ENCODE peak calls at places on chromosomes 12 and 14, in six cellular contexts. One of them, this sample, is unnamed.

GRCh38 chr12:132308311-132309161 is 20.9 kb downstream of the GALNT9 start:
- DNase-seq in stomach: no peak
- DNase-seq in heart left ventricle: no peak
- DNase-seq in right cardiac atrium: no peak
- DNase-seq in fibroblast of lung: no peak
- DNase-seq in upper lobe of right lung: no peak
- DNase-seq in this sample: no peak

GRCh38 chr14:23351681-23352505 is 794 bp downstream of the SLC22A17 start:
- DNase-seq in upper lobe of right lung: no peak
- DNase-seq in heart left ventricle: no peak
- DNase-seq in right cardiac atrium: no peak
- DNase-seq in stomach: no peak
- DNase-seq in fibroblast of lung: no peak
- DNase-seq in this sample: no peak

GRCh38 chr14:60621386-60621785 is 27.9 kb downstream of the SIX1 start:
- DNase-seq in stomach: no peak
- DNase-seq in right cardiac atrium: no peak
- DNase-seq in upper lobe of right lung: no peak
- DNase-seq in heart left ventricle: no peak
- DNase-seq in fibroblast of lung: no peak
- DNase-seq in this sample: no peak

GRCh38 chr12:41548926-41549325 is 360.8 kb downstream of the PDZRN4 start:
- DNase-seq in right cardiac atrium: no peak
- DNase-seq in stomach: no peak
- DNase-seq in heart left ventricle: no peak
- DNase-seq in fibroblast of lung: no peak
- DNase-seq in upper lobe of right lung: no peak
- DNase-seq in this sample: no peak

GRCh38 chr12:80142640-80143039 is 43.3 kb downstream of the OTOGL start:
- DNase-seq in upper lobe of right lung: no peak
- DNase-seq in heart left ventricle: no peak
- DNase-seq in right cardiac atrium: no peak
- DNase-seq in stomach: no peak
- DNase-seq in fibroblast of lung: no peak
- DNase-seq in this sample: no peak

GRCh38 chr12:112792306-112792705 is 758 bp downstream of the RPH3A start:
- DNase-seq in stomach: no peak
- DNase-seq in heart left ventricle: no peak
- DNase-seq in upper lobe of right lung: no peak
- DNase-seq in right cardiac atrium: no peak
- DNase-seq in fibroblast of lung: no peak
- DNase-seq in this sample: no peak

GRCh38 chr12:12201274-12201758 is 65.5 kb downstream of the LRP6 start:
- DNase-seq in stomach: no peak
- DNase-seq in upper lobe of right lung: no peak
- DNase-seq in heart left ventricle: peak; percentile 13
- DNase-seq in right cardiac atrium: no peak
- DNase-seq in fibroblast of lung: no peak
- DNase-seq in this sample: no peak

GRCh38 chr12:2779281-2779680 is 15.5 kb upstream of the FKBP4 start:
- DNase-seq in stomach: no peak
- DNase-seq in upper lobe of right lung: no peak
- DNase-seq in heart left ventricle: no peak
- DNase-seq in fibroblast of lung: no peak
- DNase-seq in right cardiac atrium: no peak
- DNase-seq in this sample: no peak

GRCh38 chr12:79174656-79175055 is 310.1 kb downstream of the SYT1 start:
- DNase-seq in stomach: no peak
- DNase-seq in upper lobe of right lung: no peak
- DNase-seq in heart left ventricle: no peak
- DNase-seq in right cardiac atrium: no peak
- DNase-seq in fibroblast of lung: peak; percentile 86
- DNase-seq in this sample: peak; percentile 61

GRCh38 chr14:99534863-99535262 is 53.7 kb downstream of the CCNK start:
- DNase-seq in heart left ventricle: peak; percentile 55
- DNase-seq in fibroblast of lung: no peak
- DNase-seq in right cardiac atrium: no peak
- DNase-seq in upper lobe of right lung: no peak
- DNase-seq in stomach: no peak
- DNase-seq in this sample: no peak

GRCh38 chr14:106208794-106209193 is 682.4 kb downstream of the TMEM121 start:
- DNase-seq in upper lobe of right lung: no peak
- DNase-seq in heart left ventricle: no peak
- DNase-seq in fibroblast of lung: no peak
- DNase-seq in right cardiac atrium: no peak
- DNase-seq in stomach: no peak
- DNase-seq in this sample: no peak

GRCh38 chr14:57209561-57209960 is 59.1 kb downstream of the EXOC5 start:
- DNase-seq in right cardiac atrium: no peak
- DNase-seq in fibroblast of lung: peak; percentile 54
- DNase-seq in upper lobe of right lung: no peak
- DNase-seq in heart left ventricle: no peak
- DNase-seq in stomach: no peak
- DNase-seq in this sample: peak; percentile 59

GRCh38 chr12:80320121-80320678 is 123.8 kb upstream of the PTPRQ start:
- DNase-seq in stomach: no peak
- DNase-seq in right cardiac atrium: no peak
- DNase-seq in heart left ventricle: no peak
- DNase-seq in fibroblast of lung: no peak
- DNase-seq in upper lobe of right lung: no peak
- DNase-seq in this sample: no peak

GRCh38 chr14:24298892-24299254 is 707 bp downstream of the DHRS1 start:
- DNase-seq in stomach: no peak
- DNase-seq in upper lobe of right lung: no peak
- DNase-seq in heart left ventricle: no peak
- DNase-seq in fibroblast of lung: peak; percentile 20
- DNase-seq in right cardiac atrium: no peak
- DNase-seq in this sample: peak; percentile 13

GRCh38 chr12:22275847-22276246 is 58.7 kb downstream of the ST8SIA1 start:
- DNase-seq in heart left ventricle: peak; percentile 63
- DNase-seq in fibroblast of lung: peak; percentile 100
- DNase-seq in upper lobe of right lung: peak; percentile 70
- DNase-seq in right cardiac atrium: peak; percentile 92
- DNase-seq in stomach: peak; percentile 45
- DNase-seq in this sample: peak; percentile 99

GRCh38 chr12:22272596-22272995 is 61.9 kb downstream of the ST8SIA1 start:
- DNase-seq in upper lobe of right lung: no peak
- DNase-seq in stomach: no peak
- DNase-seq in right cardiac atrium: no peak
- DNase-seq in fibroblast of lung: no peak
- DNase-seq in heart left ventricle: no peak
- DNase-seq in this sample: no peak

GRCh38 chr12:22276846-22277245 is 57.7 kb downstream of the ST8SIA1 start:
- DNase-seq in fibroblast of lung: no peak
- DNase-seq in stomach: no peak
- DNase-seq in right cardiac atrium: no peak
- DNase-seq in heart left ventricle: no peak
- DNase-seq in upper lobe of right lung: no peak
- DNase-seq in this sample: no peak

GRCh38 chr12:22271036-22271435 is 63.5 kb downstream of the ST8SIA1 start:
- DNase-seq in right cardiac atrium: no peak
- DNase-seq in upper lobe of right lung: no peak
- DNase-seq in heart left ventricle: no peak
- DNase-seq in fibroblast of lung: peak; percentile 89
- DNase-seq in stomach: no peak
- DNase-seq in this sample: peak; percentile 76

GRCh38 chr12:22276313-22276712 is 58.2 kb downstream of the ST8SIA1 start:
- DNase-seq in upper lobe of right lung: no peak
- DNase-seq in fibroblast of lung: no peak
- DNase-seq in stomach: no peak
- DNase-seq in right cardiac atrium: no peak
- DNase-seq in heart left ventricle: no peak
- DNase-seq in this sample: no peak
- H3K4me3 ChIP-seq in upper lobe of right lung: no peak overlapping the region
- H3K4me3 ChIP-seq in fibroblast of lung: no peak overlapping the region
- H3K4me3 ChIP-seq in stomach: no peak overlapping the region
- H3K4me3 ChIP-seq in right cardiac atrium: no peak overlapping the region
- H3K4me3 ChIP-seq in heart left ventricle: no peak overlapping the region
- H3K4me3 ChIP-seq in this sample: no peak overlapping the region

GRCh38 chr14:101845896-101846295 is 84.4 kb downstream of the PPP2R5C start:
- DNase-seq in heart left ventricle: no peak
- DNase-seq in fibroblast of lung: no peak
- DNase-seq in upper lobe of right lung: no peak
- DNase-seq in right cardiac atrium: no peak
- DNase-seq in stomach: no peak
- DNase-seq in this sample: no peak
- H3K4me3 ChIP-seq in heart left ventricle: no peak overlapping the region
- H3K4me3 ChIP-seq in fibroblast of lung: no peak overlapping the region
- H3K4me3 ChIP-seq in upper lobe of right lung: no peak overlapping the region
- H3K4me3 ChIP-seq in right cardiac atrium: no peak overlapping the region
- H3K4me3 ChIP-seq in stomach: no peak overlapping the region
- H3K4me3 ChIP-seq in this sample: no peak overlapping the region

GRCh38 chr14:52238682-52239081 is 28.8 kb upstream of the PTGDR start:
- DNase-seq in upper lobe of right lung: no peak
- DNase-seq in fibroblast of lung: no peak
- DNase-seq in right cardiac atrium: no peak
- DNase-seq in heart left ventricle: no peak
- DNase-seq in stomach: no peak
- DNase-seq in this sample: no peak

GRCh38 chr14:52240623-52241022 is 26.9 kb upstream of the PTGDR start:
- DNase-seq in heart left ventricle: no peak
- DNase-seq in right cardiac atrium: no peak
- DNase-seq in stomach: no peak
- DNase-seq in fibroblast of lung: peak; percentile 11
- DNase-seq in upper lobe of right lung: no peak
- DNase-seq in this sample: no peak

GRCh38 chr14:52233693-52234092 is 33.8 kb upstream of the PTGDR start:
- DNase-seq in fibroblast of lung: no peak
- DNase-seq in right cardiac atrium: no peak
- DNase-seq in upper lobe of right lung: no peak
- DNase-seq in stomach: no peak
- DNase-seq in heart left ventricle: no peak
- DNase-seq in this sample: no peak

GRCh38 chr14:52235434-52235833 is 32.1 kb upstream of the PTGDR start:
- DNase-seq in fibroblast of lung: no peak
- DNase-seq in stomach: no peak
- DNase-seq in heart left ventricle: no peak
- DNase-seq in upper lobe of right lung: no peak
- DNase-seq in right cardiac atrium: no peak
- DNase-seq in this sample: no peak

DNA sequence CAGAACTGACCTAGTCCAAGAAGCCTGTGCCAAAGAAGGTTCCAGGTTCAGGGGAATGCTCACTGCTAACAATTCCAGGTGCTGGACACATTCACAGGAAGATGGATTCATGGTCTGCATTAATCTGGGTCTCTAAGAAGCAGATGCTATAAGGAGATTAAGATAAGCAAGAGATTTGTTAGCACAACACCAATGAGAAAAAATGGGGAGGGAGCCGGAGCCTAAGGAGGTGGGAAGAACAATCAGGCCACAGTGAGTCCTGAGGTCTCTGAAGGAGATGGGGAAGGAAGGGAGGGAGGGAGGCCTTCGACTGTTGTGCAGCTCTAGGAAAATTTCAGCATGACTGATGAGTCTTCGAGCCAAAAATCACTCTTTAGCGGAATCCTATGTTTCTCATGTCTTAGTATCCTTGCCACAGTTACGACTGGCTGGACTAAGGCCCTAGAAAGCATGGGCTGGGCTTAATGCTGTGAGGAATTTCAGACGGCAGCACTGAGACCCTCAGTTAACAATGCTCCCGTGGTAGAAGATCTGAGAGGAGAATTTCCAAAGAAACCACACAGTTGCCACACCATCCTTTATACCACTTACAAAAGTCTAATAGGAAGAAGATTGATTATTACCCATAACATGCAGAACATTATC is 31.5 kb upstream of the PTGDR start:
- DNase-seq in heart left ventricle: no peak
- DNase-seq in stomach: no peak
- DNase-seq in fibroblast of lung: no peak
- DNase-seq in right cardiac atrium: no peak
- DNase-seq in upper lobe of right lung: no peak
- DNase-seq in this sample: no peak
- H3K4me3 ChIP-seq in heart left ventricle: no peak overlapping the region
- H3K4me3 ChIP-seq in stomach: no peak overlapping the region
- H3K4me3 ChIP-seq in fibroblast of lung: no peak overlapping the region
- H3K4me3 ChIP-seq in right cardiac atrium: no peak overlapping the region
- H3K4me3 ChIP-seq in upper lobe of right lung: no peak overlapping the region
- H3K4me3 ChIP-seq in this sample: no peak overlapping the region

DNA sequence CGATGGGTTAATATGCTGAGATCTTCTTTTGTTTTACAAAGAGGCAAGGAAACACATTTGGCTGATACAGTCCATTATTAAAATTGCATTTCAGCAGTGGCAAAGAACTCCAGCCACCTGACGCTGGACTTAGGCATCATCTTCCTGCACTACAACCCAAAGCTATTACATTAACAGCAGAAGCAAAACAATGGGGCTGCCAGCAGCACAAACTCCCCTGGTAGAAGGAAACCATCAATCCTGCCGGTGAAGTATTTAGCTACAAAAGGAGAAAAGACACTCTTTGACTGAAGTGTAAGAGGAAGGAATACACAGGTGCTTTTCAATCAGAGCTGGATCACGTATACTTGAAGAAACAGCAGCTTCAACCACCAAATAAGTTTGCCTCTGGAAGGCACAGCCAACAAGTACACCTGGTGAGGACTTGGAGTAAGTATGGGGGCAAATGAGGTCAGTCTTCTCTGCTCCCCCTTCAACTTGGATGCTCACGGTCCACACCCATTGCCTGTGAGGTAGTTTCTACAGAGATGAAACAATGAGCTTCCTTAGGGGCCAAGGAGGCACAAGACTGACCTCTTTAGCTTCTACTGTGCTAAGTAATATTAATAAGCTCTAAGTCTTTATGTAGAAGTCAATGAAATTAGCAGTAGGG is 125.9 kb upstream of the FOXN3 start:
- DNase-seq in stomach: no peak
- DNase-seq in heart left ventricle: no peak
- DNase-seq in right cardiac atrium: no peak
- DNase-seq in upper lobe of right lung: no peak
- DNase-seq in fibroblast of lung: no peak
- DNase-seq in this sample: no peak
- H3K4me3 ChIP-seq in stomach: no peak overlapping the region
- H3K4me3 ChIP-seq in heart left ventricle: no peak overlapping the region
- H3K4me3 ChIP-seq in right cardiac atrium: no peak overlapping the region
- H3K4me3 ChIP-seq in upper lobe of right lung: no peak overlapping the region
- H3K4me3 ChIP-seq in fibroblast of lung: no peak overlapping the region
- H3K4me3 ChIP-seq in this sample: no peak overlapping the region

GRCh38 chr14:89432226-89432625 is 15.2 kb upstream of the FOXN3 start:
- DNase-seq in fibroblast of lung: no peak
- DNase-seq in heart left ventricle: no peak
- DNase-seq in stomach: no peak
- DNase-seq in upper lobe of right lung: no peak
- DNase-seq in right cardiac atrium: no peak
- DNase-seq in this sample: no peak

GRCh38 chr14:89428556-89429196 is 11.6 kb upstream of the FOXN3 start:
- DNase-seq in fibroblast of lung: peak; percentile 31
- DNase-seq in stomach: no peak
- DNase-seq in upper lobe of right lung: peak; percentile 60
- DNase-seq in right cardiac atrium: peak; percentile 29
- DNase-seq in heart left ventricle: no peak
- DNase-seq in this sample: no peak

GRCh38 chr14:89429206-89430091 is 12.4 kb upstream of the FOXN3 start:
- DNase-seq in heart left ventricle: no peak
- DNase-seq in right cardiac atrium: no peak
- DNase-seq in fibroblast of lung: peak; percentile 21
- DNase-seq in upper lobe of right lung: no peak
- DNase-seq in stomach: no peak
- DNase-seq in this sample: no peak

GRCh38 chr14:89428163-89428523 is 11.1 kb upstream of the FOXN3 start:
- DNase-seq in stomach: no peak
- DNase-seq in fibroblast of lung: peak; percentile 20
- DNase-seq in right cardiac atrium: no peak
- DNase-seq in upper lobe of right lung: no peak
- DNase-seq in heart left ventricle: no peak
- DNase-seq in this sample: no peak

GRCh38 chr14:89430271-89430620 is 13.2 kb upstream of the FOXN3 start:
- DNase-seq in fibroblast of lung: no peak
- DNase-seq in stomach: no peak
- DNase-seq in right cardiac atrium: no peak
- DNase-seq in upper lobe of right lung: no peak
- DNase-seq in heart left ventricle: no peak
- DNase-seq in this sample: no peak
- H3K4me3 ChIP-seq in fibroblast of lung: peak overlapping the region; percentile 40
- H3K4me3 ChIP-seq in stomach: peak overlapping the region; percentile 37
- H3K4me3 ChIP-seq in right cardiac atrium: peak overlapping the region; percentile 49
- H3K4me3 ChIP-seq in upper lobe of right lung: peak overlapping the region; percentile 43
- H3K4me3 ChIP-seq in heart left ventricle: peak overlapping the region; percentile 37
- H3K4me3 ChIP-seq in this sample: no peak overlapping the region